ENCODE peak calls at places on chromosomes 11 and 22, in ten cellular contexts. One of them, this sample, is unnamed.

GRCh38 chr11:1827095-1827797 is 7.5 kb upstream of the SYT8 start:
- DNase-seq in fibroblast of mammary gland: peak
- DNase-seq in GM12891: no peak
- DNase-seq in frontal cortex: peak
- DNase-seq in NCI-H2081 treated with DMSO at 0.1 percent for 48 hours: no peak
- DNase-seq in body of pancreas: peak
- DNase-seq in HFFc6: peak
- DNase-seq in stimulated activated CD8-positive, alpha-beta memory T cell treated with anti-CD3 and anti-CD28 coated beads, Interleukin-12 subunit alpha, Interleukin-12 subunit beta, amount 100 ng/mL, for 4 hours: no peak
- DNase-seq in adipocyte: peak
- DNase-seq in naive thymus-derived CD4-positive, alpha-beta T cell: no peak
- DNase-seq in this sample: peak

GRCh38 chr11:14254533-14255530 is 104.2 kb downstream of the RRAS2 start:
- DNase-seq in body of pancreas: no peak
- DNase-seq in HFFc6: no peak
- DNase-seq in NCI-H2081 treated with DMSO at 0.1 percent for 48 hours: no peak
- DNase-seq in frontal cortex: no peak
- DNase-seq in naive thymus-derived CD4-positive, alpha-beta T cell: no peak
- DNase-seq in GM12891: no peak
- DNase-seq in adipocyte: no peak
- DNase-seq in stimulated activated CD8-positive, alpha-beta memory T cell treated with anti-CD3 and anti-CD28 coated beads, Interleukin-12 subunit alpha, Interleukin-12 subunit beta, amount 100 ng/mL, for 4 hours: no peak
- DNase-seq in fibroblast of mammary gland: no peak
- DNase-seq in this sample: no peak

GRCh38 chr22:50507991-50508884 is at the start of gene NCAPH2:
- DNase-seq in NCI-H2081 treated with DMSO at 0.1 percent for 48 hours: peak
- DNase-seq in GM12891: peak
- DNase-seq in HFFc6: peak
- DNase-seq in adipocyte: peak
- DNase-seq in naive thymus-derived CD4-positive, alpha-beta T cell: peak
- DNase-seq in fibroblast of mammary gland: peak
- DNase-seq in frontal cortex: peak
- DNase-seq in body of pancreas: peak
- DNase-seq in stimulated activated CD8-positive, alpha-beta memory T cell treated with anti-CD3 and anti-CD28 coated beads, Interleukin-12 subunit alpha, Interleukin-12 subunit beta, amount 100 ng/mL, for 4 hours: peak
- DNase-seq in this sample: peak

GRCh38 chr22:41674941-41675340 is 13.7 kb downstream of the SNU13 start:
- DNase-seq in adipocyte: no peak
- DNase-seq in body of pancreas: no peak
- DNase-seq in naive thymus-derived CD4-positive, alpha-beta T cell: no peak
- DNase-seq in NCI-H2081 treated with DMSO at 0.1 percent for 48 hours: no peak
- DNase-seq in stimulated activated CD8-positive, alpha-beta memory T cell treated with anti-CD3 and anti-CD28 coated beads, Interleukin-12 subunit alpha, Interleukin-12 subunit beta, amount 100 ng/mL, for 4 hours: no peak
- DNase-seq in HFFc6: no peak
- DNase-seq in fibroblast of mammary gland: no peak
- DNase-seq in frontal cortex: no peak
- DNase-seq in GM12891: no peak
- DNase-seq in this sample: peak

GRCh38 chr11:118128821-118129474 is 23.7 kb downstream of the SCN4B start:
- DNase-seq in stimulated activated CD8-positive, alpha-beta memory T cell treated with anti-CD3 and anti-CD28 coated beads, Interleukin-12 subunit alpha, Interleukin-12 subunit beta, amount 100 ng/mL, for 4 hours: no peak
- DNase-seq in NCI-H2081 treated with DMSO at 0.1 percent for 48 hours: no peak
- DNase-seq in frontal cortex: no peak
- DNase-seq in GM12891: no peak
- DNase-seq in body of pancreas: no peak
- DNase-seq in adipocyte: no peak
- DNase-seq in naive thymus-derived CD4-positive, alpha-beta T cell: no peak
- DNase-seq in HFFc6: no peak
- DNase-seq in fibroblast of mammary gland: no peak
- DNase-seq in this sample: peak

GRCh38 chr11:23932485-23932898 is 564.4 kb upstream of the LUZP2 start:
- DNase-seq in naive thymus-derived CD4-positive, alpha-beta T cell: no peak
- DNase-seq in stimulated activated CD8-positive, alpha-beta memory T cell treated with anti-CD3 and anti-CD28 coated beads, Interleukin-12 subunit alpha, Interleukin-12 subunit beta, amount 100 ng/mL, for 4 hours: no peak
- DNase-seq in body of pancreas: no peak
- DNase-seq in fibroblast of mammary gland: peak
- DNase-seq in frontal cortex: no peak
- DNase-seq in HFFc6: peak
- DNase-seq in NCI-H2081 treated with DMSO at 0.1 percent for 48 hours: no peak
- DNase-seq in GM12891: no peak
- DNase-seq in adipocyte: peak
- DNase-seq in this sample: no peak

GRCh38 chr11:67275606-67276409 is 9.5 kb downstream of the GRK2 start:
- DNase-seq in NCI-H2081 treated with DMSO at 0.1 percent for 48 hours: no peak
- DNase-seq in naive thymus-derived CD4-positive, alpha-beta T cell: no peak
- DNase-seq in fibroblast of mammary gland: no peak
- DNase-seq in HFFc6: no peak
- DNase-seq in frontal cortex: no peak
- DNase-seq in adipocyte: no peak
- DNase-seq in GM12891: no peak
- DNase-seq in stimulated activated CD8-positive, alpha-beta memory T cell treated with anti-CD3 and anti-CD28 coated beads, Interleukin-12 subunit alpha, Interleukin-12 subunit beta, amount 100 ng/mL, for 4 hours: no peak
- DNase-seq in body of pancreas: peak
- DNase-seq in this sample: peak

GRCh38 chr22:44211946-44212930 is 31.5 kb downstream of the PARVG start:
- DNase-seq in frontal cortex: peak
- DNase-seq in HFFc6: no peak
- DNase-seq in naive thymus-derived CD4-positive, alpha-beta T cell: no peak
- DNase-seq in fibroblast of mammary gland: peak
- DNase-seq in GM12891: no peak
- DNase-seq in stimulated activated CD8-positive, alpha-beta memory T cell treated with anti-CD3 and anti-CD28 coated beads, Interleukin-12 subunit alpha, Interleukin-12 subunit beta, amount 100 ng/mL, for 4 hours: no peak
- DNase-seq in adipocyte: peak
- DNase-seq in NCI-H2081 treated with DMSO at 0.1 percent for 48 hours: no peak
- DNase-seq in body of pancreas: no peak
- DNase-seq in this sample: no peak

GRCh38 chr22:21980547-21980946 is 2.0 kb downstream of the TOP3B start:
- DNase-seq in frontal cortex: no peak
- DNase-seq in adipocyte: no peak
- DNase-seq in body of pancreas: no peak
- DNase-seq in fibroblast of mammary gland: no peak
- DNase-seq in GM12891: no peak
- DNase-seq in HFFc6: no peak
- DNase-seq in NCI-H2081 treated with DMSO at 0.1 percent for 48 hours: no peak
- DNase-seq in naive thymus-derived CD4-positive, alpha-beta T cell: no peak
- DNase-seq in stimulated activated CD8-positive, alpha-beta memory T cell treated with anti-CD3 and anti-CD28 coated beads, Interleukin-12 subunit alpha, Interleukin-12 subunit beta, amount 100 ng/mL, for 4 hours: no peak
- DNase-seq in this sample: peak

GRCh38 chr11:88779551-88779950 is 286.2 kb downstream of the GRM5 start:
- DNase-seq in fibroblast of mammary gland: peak
- DNase-seq in naive thymus-derived CD4-positive, alpha-beta T cell: no peak
- DNase-seq in NCI-H2081 treated with DMSO at 0.1 percent for 48 hours: no peak
- DNase-seq in stimulated activated CD8-positive, alpha-beta memory T cell treated with anti-CD3 and anti-CD28 coated beads, Interleukin-12 subunit alpha, Interleukin-12 subunit beta, amount 100 ng/mL, for 4 hours: no peak
- DNase-seq in body of pancreas: no peak
- DNase-seq in GM12891: no peak
- DNase-seq in frontal cortex: peak
- DNase-seq in adipocyte: peak
- DNase-seq in HFFc6: peak
- DNase-seq in this sample: no peak

GRCh38 chr11:72222106-72222891 is 2.3 kb upstream of the INPPL1 start:
- DNase-seq in body of pancreas: no peak
- DNase-seq in stimulated activated CD8-positive, alpha-beta memory T cell treated with anti-CD3 and anti-CD28 coated beads, Interleukin-12 subunit alpha, Interleukin-12 subunit beta, amount 100 ng/mL, for 4 hours: no peak
- DNase-seq in NCI-H2081 treated with DMSO at 0.1 percent for 48 hours: no peak
- DNase-seq in adipocyte: no peak
- DNase-seq in GM12891: no peak
- DNase-seq in fibroblast of mammary gland: no peak
- DNase-seq in naive thymus-derived CD4-positive, alpha-beta T cell: no peak
- DNase-seq in frontal cortex: no peak
- DNase-seq in HFFc6: no peak
- DNase-seq in this sample: no peak

GRCh38 chr22:39456262-39457046 is at the start of gene MGAT3:
- DNase-seq in naive thymus-derived CD4-positive, alpha-beta T cell: no peak
- DNase-seq in frontal cortex: no peak
- DNase-seq in GM12891: no peak
- DNase-seq in HFFc6: no peak
- DNase-seq in body of pancreas: no peak
- DNase-seq in fibroblast of mammary gland: no peak
- DNase-seq in NCI-H2081 treated with DMSO at 0.1 percent for 48 hours: no peak
- DNase-seq in stimulated activated CD8-positive, alpha-beta memory T cell treated with anti-CD3 and anti-CD28 coated beads, Interleukin-12 subunit alpha, Interleukin-12 subunit beta, amount 100 ng/mL, for 4 hours: no peak
- DNase-seq in adipocyte: peak
- DNase-seq in this sample: no peak

GRCh38 chr22:37842015-37842793 is 1.9 kb downstream of the ANKRD54 start:
- DNase-seq in stimulated activated CD8-positive, alpha-beta memory T cell treated with anti-CD3 and anti-CD28 coated beads, Interleukin-12 subunit alpha, Interleukin-12 subunit beta, amount 100 ng/mL, for 4 hours: no peak
- DNase-seq in adipocyte: no peak
- DNase-seq in naive thymus-derived CD4-positive, alpha-beta T cell: no peak
- DNase-seq in fibroblast of mammary gland: no peak
- DNase-seq in frontal cortex: no peak
- DNase-seq in GM12891: no peak
- DNase-seq in body of pancreas: peak
- DNase-seq in HFFc6: no peak
- DNase-seq in NCI-H2081 treated with DMSO at 0.1 percent for 48 hours: no peak
- DNase-seq in this sample: no peak

GRCh38 chr11:57515332-57516060 is at the start of gene SLC43A1:
- DNase-seq in frontal cortex: peak
- DNase-seq in naive thymus-derived CD4-positive, alpha-beta T cell: no peak
- DNase-seq in fibroblast of mammary gland: peak
- DNase-seq in adipocyte: peak
- DNase-seq in body of pancreas: peak
- DNase-seq in HFFc6: peak
- DNase-seq in NCI-H2081 treated with DMSO at 0.1 percent for 48 hours: no peak
- DNase-seq in stimulated activated CD8-positive, alpha-beta memory T cell treated with anti-CD3 and anti-CD28 coated beads, Interleukin-12 subunit alpha, Interleukin-12 subunit beta, amount 100 ng/mL, for 4 hours: peak
- DNase-seq in GM12891: no peak
- DNase-seq in this sample: peak

GRCh38 chr22:20866716-20867115 is 7.9 kb downstream of the SNAP29 start:
- DNase-seq in body of pancreas: no peak
- DNase-seq in frontal cortex: no peak
- DNase-seq in adipocyte: no peak
- DNase-seq in naive thymus-derived CD4-positive, alpha-beta T cell: no peak
- DNase-seq in stimulated activated CD8-positive, alpha-beta memory T cell treated with anti-CD3 and anti-CD28 coated beads, Interleukin-12 subunit alpha, Interleukin-12 subunit beta, amount 100 ng/mL, for 4 hours: no peak
- DNase-seq in fibroblast of mammary gland: no peak
- DNase-seq in HFFc6: no peak
- DNase-seq in GM12891: no peak
- DNase-seq in NCI-H2081 treated with DMSO at 0.1 percent for 48 hours: no peak
- DNase-seq in this sample: no peak

GRCh38 chr11:43788394-43788793 is 92.2 kb upstream of the ALKBH3 start:
- DNase-seq in NCI-H2081 treated with DMSO at 0.1 percent for 48 hours: no peak
- DNase-seq in adipocyte: no peak
- DNase-seq in GM12891: no peak
- DNase-seq in naive thymus-derived CD4-positive, alpha-beta T cell: peak
- DNase-seq in body of pancreas: no peak
- DNase-seq in HFFc6: no peak
- DNase-seq in fibroblast of mammary gland: no peak
- DNase-seq in stimulated activated CD8-positive, alpha-beta memory T cell treated with anti-CD3 and anti-CD28 coated beads, Interleukin-12 subunit alpha, Interleukin-12 subunit beta, amount 100 ng/mL, for 4 hours: no peak
- DNase-seq in frontal cortex: no peak
- DNase-seq in this sample: no peak

GRCh38 chr11:14672635-14673034 is 29.0 kb downstream of the PDE3B start:
- DNase-seq in NCI-H2081 treated with DMSO at 0.1 percent for 48 hours: no peak
- DNase-seq in body of pancreas: no peak
- DNase-seq in adipocyte: peak
- DNase-seq in fibroblast of mammary gland: peak
- DNase-seq in stimulated activated CD8-positive, alpha-beta memory T cell treated with anti-CD3 and anti-CD28 coated beads, Interleukin-12 subunit alpha, Interleukin-12 subunit beta, amount 100 ng/mL, for 4 hours: no peak
- DNase-seq in GM12891: no peak
- DNase-seq in frontal cortex: no peak
- DNase-seq in naive thymus-derived CD4-positive, alpha-beta T cell: no peak
- DNase-seq in HFFc6: peak
- DNase-seq in this sample: no peak

GRCh38 chr11:78907636-78908035 is 333.0 kb upstream of the NARS2 start:
- DNase-seq in HFFc6: no peak
- DNase-seq in fibroblast of mammary gland: no peak
- DNase-seq in stimulated activated CD8-positive, alpha-beta memory T cell treated with anti-CD3 and anti-CD28 coated beads, Interleukin-12 subunit alpha, Interleukin-12 subunit beta, amount 100 ng/mL, for 4 hours: no peak
- DNase-seq in body of pancreas: no peak
- DNase-seq in naive thymus-derived CD4-positive, alpha-beta T cell: no peak
- DNase-seq in GM12891: no peak
- DNase-seq in adipocyte: no peak
- DNase-seq in NCI-H2081 treated with DMSO at 0.1 percent for 48 hours: no peak
- DNase-seq in frontal cortex: no peak
- DNase-seq in this sample: no peak

GRCh38 chr11:14065153-14065552 is 102.6 kb downstream of the SPON1 start:
- DNase-seq in NCI-H2081 treated with DMSO at 0.1 percent for 48 hours: no peak
- DNase-seq in fibroblast of mammary gland: peak
- DNase-seq in stimulated activated CD8-positive, alpha-beta memory T cell treated with anti-CD3 and anti-CD28 coated beads, Interleukin-12 subunit alpha, Interleukin-12 subunit beta, amount 100 ng/mL, for 4 hours: no peak
- DNase-seq in body of pancreas: no peak
- DNase-seq in HFFc6: no peak
- DNase-seq in naive thymus-derived CD4-positive, alpha-beta T cell: no peak
- DNase-seq in adipocyte: no peak
- DNase-seq in frontal cortex: peak
- DNase-seq in GM12891: no peak
- DNase-seq in this sample: peak

GRCh38 chr11:121213568-121213893 is 79.0 kb upstream of the SC5D start:
- DNase-seq in adipocyte: no peak
- DNase-seq in stimulated activated CD8-positive, alpha-beta memory T cell treated with anti-CD3 and anti-CD28 coated beads, Interleukin-12 subunit alpha, Interleukin-12 subunit beta, amount 100 ng/mL, for 4 hours: no peak
- DNase-seq in fibroblast of mammary gland: no peak
- DNase-seq in NCI-H2081 treated with DMSO at 0.1 percent for 48 hours: no peak
- DNase-seq in HFFc6: no peak
- DNase-seq in GM12891: no peak
- DNase-seq in naive thymus-derived CD4-positive, alpha-beta T cell: no peak
- DNase-seq in frontal cortex: no peak
- DNase-seq in body of pancreas: no peak
- DNase-seq in this sample: no peak

GRCh38 chr22:41447435-41448188 is 1.0 kb upstream of the TOB2 start:
- DNase-seq in HFFc6: peak
- DNase-seq in adipocyte: peak
- DNase-seq in fibroblast of mammary gland: peak
- DNase-seq in GM12891: no peak
- DNase-seq in stimulated activated CD8-positive, alpha-beta memory T cell treated with anti-CD3 and anti-CD28 coated beads, Interleukin-12 subunit alpha, Interleukin-12 subunit beta, amount 100 ng/mL, for 4 hours: peak
- DNase-seq in NCI-H2081 treated with DMSO at 0.1 percent for 48 hours: peak
- DNase-seq in body of pancreas: peak
- DNase-seq in naive thymus-derived CD4-positive, alpha-beta T cell: peak
- DNase-seq in frontal cortex: no peak
- DNase-seq in this sample: peak

GRCh38 chr11:72741429-72741833 is 10.8 kb downstream of the ARAP1 start:
- DNase-seq in frontal cortex: no peak
- DNase-seq in naive thymus-derived CD4-positive, alpha-beta T cell: no peak
- DNase-seq in body of pancreas: no peak
- DNase-seq in GM12891: no peak
- DNase-seq in NCI-H2081 treated with DMSO at 0.1 percent for 48 hours: no peak
- DNase-seq in HFFc6: no peak
- DNase-seq in stimulated activated CD8-positive, alpha-beta memory T cell treated with anti-CD3 and anti-CD28 coated beads, Interleukin-12 subunit alpha, Interleukin-12 subunit beta, amount 100 ng/mL, for 4 hours: no peak
- DNase-seq in adipocyte: no peak
- DNase-seq in fibroblast of mammary gland: no peak
- DNase-seq in this sample: peak

GRCh38 chr22:47543447-47543846 is 781.0 kb downstream of the TBC1D22A start:
- DNase-seq in body of pancreas: no peak
- DNase-seq in fibroblast of mammary gland: no peak
- DNase-seq in naive thymus-derived CD4-positive, alpha-beta T cell: no peak
- DNase-seq in HFFc6: no peak
- DNase-seq in adipocyte: no peak
- DNase-seq in frontal cortex: no peak
- DNase-seq in stimulated activated CD8-positive, alpha-beta memory T cell treated with anti-CD3 and anti-CD28 coated beads, Interleukin-12 subunit alpha, Interleukin-12 subunit beta, amount 100 ng/mL, for 4 hours: no peak
- DNase-seq in NCI-H2081 treated with DMSO at 0.1 percent for 48 hours: no peak
- DNase-seq in GM12891: no peak
- DNase-seq in this sample: no peak

GRCh38 chr11:1207451-1208360 is 15.2 kb upstream of the MUC5B start:
- DNase-seq in adipocyte: no peak
- DNase-seq in body of pancreas: peak
- DNase-seq in stimulated activated CD8-positive, alpha-beta memory T cell treated with anti-CD3 and anti-CD28 coated beads, Interleukin-12 subunit alpha, Interleukin-12 subunit beta, amount 100 ng/mL, for 4 hours: no peak
- DNase-seq in HFFc6: no peak
- DNase-seq in GM12891: no peak
- DNase-seq in fibroblast of mammary gland: no peak
- DNase-seq in frontal cortex: no peak
- DNase-seq in NCI-H2081 treated with DMSO at 0.1 percent for 48 hours: no peak
- DNase-seq in naive thymus-derived CD4-positive, alpha-beta T cell: no peak
- DNase-seq in this sample: peak

GRCh38 chr11:61609970-61610347 is 29.1 kb upstream of the SYT7 start:
- DNase-seq in GM12891: no peak
- DNase-seq in frontal cortex: peak
- DNase-seq in NCI-H2081 treated with DMSO at 0.1 percent for 48 hours: no peak
- DNase-seq in body of pancreas: peak
- DNase-seq in adipocyte: no peak
- DNase-seq in naive thymus-derived CD4-positive, alpha-beta T cell: no peak
- DNase-seq in stimulated activated CD8-positive, alpha-beta memory T cell treated with anti-CD3 and anti-CD28 coated beads, Interleukin-12 subunit alpha, Interleukin-12 subunit beta, amount 100 ng/mL, for 4 hours: no peak
- DNase-seq in fibroblast of mammary gland: no peak
- DNase-seq in HFFc6: no peak
- DNase-seq in this sample: no peak

GRCh38 chr11:94740083-94740974 is 27.8 kb upstream of the AMOTL1 start:
- DNase-seq in body of pancreas: peak
- DNase-seq in GM12891: peak
- DNase-seq in adipocyte: peak
- DNase-seq in fibroblast of mammary gland: no peak
- DNase-seq in naive thymus-derived CD4-positive, alpha-beta T cell: no peak
- DNase-seq in stimulated activated CD8-positive, alpha-beta memory T cell treated with anti-CD3 and anti-CD28 coated beads, Interleukin-12 subunit alpha, Interleukin-12 subunit beta, amount 100 ng/mL, for 4 hours: no peak
- DNase-seq in frontal cortex: peak
- DNase-seq in HFFc6: no peak
- DNase-seq in NCI-H2081 treated with DMSO at 0.1 percent for 48 hours: no peak
- DNase-seq in this sample: peak

GRCh38 chr11:111696556-111696955 is 69.6 kb downstream of the PPP2R1B start:
- DNase-seq in fibroblast of mammary gland: peak
- DNase-seq in HFFc6: peak
- DNase-seq in GM12891: no peak
- DNase-seq in NCI-H2081 treated with DMSO at 0.1 percent for 48 hours: no peak
- DNase-seq in adipocyte: peak
- DNase-seq in body of pancreas: no peak
- DNase-seq in frontal cortex: no peak
- DNase-seq in stimulated activated CD8-positive, alpha-beta memory T cell treated with anti-CD3 and anti-CD28 coated beads, Interleukin-12 subunit alpha, Interleukin-12 subunit beta, amount 100 ng/mL, for 4 hours: no peak
- DNase-seq in naive thymus-derived CD4-positive, alpha-beta T cell: no peak
- DNase-seq in this sample: no peak

GRCh38 chr11:118623291-118623655 is 15.9 kb downstream of the PHLDB1 start:
- DNase-seq in GM12891: no peak
- DNase-seq in naive thymus-derived CD4-positive, alpha-beta T cell: no peak
- DNase-seq in body of pancreas: peak
- DNase-seq in fibroblast of mammary gland: no peak
- DNase-seq in HFFc6: peak
- DNase-seq in adipocyte: peak
- DNase-seq in stimulated activated CD8-positive, alpha-beta memory T cell treated with anti-CD3 and anti-CD28 coated beads, Interleukin-12 subunit alpha, Interleukin-12 subunit beta, amount 100 ng/mL, for 4 hours: no peak
- DNase-seq in NCI-H2081 treated with DMSO at 0.1 percent for 48 hours: peak
- DNase-seq in frontal cortex: no peak
- DNase-seq in this sample: no peak

This sample was measured in upper lobe of right lung.